ENCODE peak calls at places on chromosomes 4 and X, in seven cellular contexts. X, F, G, N, A, Q and U are unnamed samples.

GRCh38 chrX:25853002-25853479 is 285.1 kb upstream of the MAGEB18 start:
- DNase-seq in X (no peak), F (no peak), G (no peak), N (no peak), A (no peak), Q (no peak), U (no peak)

GRCh38 chrX:110951472-110952269 is 144.3 kb upstream of the PAK3 start:
- DNase-seq in X (no peak), F (no peak), G (no peak), N (no peak), A (no peak), Q (no peak), U (no peak)

GRCh38 chrX:123833387-123833786 is 26.5 kb upstream of the XIAP start:
- DNase-seq in X (no peak), F (no peak), G (peak; percentile 39), N (no peak), A (peak; percentile 60), Q (peak; percentile 68), U (no peak)

GRCh38 chrX:21839334-21840198 is at the start of gene MBTPS2:
- DNase-seq in X (peak; percentile 82), F (peak; percentile 18), G (peak; percentile 91), N (peak; percentile 88), A (peak; percentile 79), Q (peak; percentile 56), U (peak; percentile 79)

GRCh38 chr4:534576-535151 is 35.7 kb downstream of the PIGG start:
- DNase-seq in X (no peak), F (no peak), G (no peak), N (peak; percentile 31), A (no peak), Q (no peak), U (no peak)

GRCh38 chr4:114606240-114606639 is 7.6 kb downstream of the UGT8 start:
- DNase-seq in X (no peak), F (no peak), G (no peak), N (no peak), A (no peak), Q (no peak), U (no peak)

GRCh38 chr4:88291003-88291402 is 6.6 kb upstream of the PPM1K start:
- DNase-seq in X (no peak), F (no peak), G (peak; percentile 14), N (no peak), A (no peak), Q (no peak), U (no peak)

GRCh38 chrX:66399273-66399672 is 235.2 kb downstream of the HEPH start:
- DNase-seq in X (no peak), F (no peak), G (no peak), N (no peak), A (no peak), Q (no peak), U (no peak)

GRCh38 chr4:101419324-101420135 is 72.2 kb upstream of the PPP3CA start:
- DNase-seq in X (no peak), F (no peak), G (peak; percentile 41), N (no peak), A (no peak), Q (no peak), U (no peak)

GRCh38 chr4:152039085-152039484 is 278.3 kb upstream of the GATB start:
- DNase-seq in X (no peak), F (no peak), G (peak; percentile 98), N (no peak), A (no peak), Q (no peak), U (no peak)

GRCh38 chrX:77442728-77443127 is 4.5 kb upstream of the FGF16 start:
- DNase-seq in X (no peak), F (no peak), G (peak; percentile 81), N (no peak), A (no peak), Q (no peak), U (no peak)

GRCh38 chr4:15836362-15836761 is 58.2 kb downstream of the CD38 start:
- DNase-seq in X (no peak), F (no peak), G (no peak), N (no peak), A (no peak), Q (no peak), U (no peak)

GRCh38 chr4:168574581-168575295 is 77.9 kb downstream of the PALLD start:
- DNase-seq in X (no peak), F (no peak), G (peak; percentile 57), N (no peak), A (no peak), Q (no peak), U (no peak)

GRCh38 chr4:69098470-69098869 is 2.2 kb downstream of the UGT2B7 start:
- DNase-seq in X (no peak), F (no peak), G (no peak), N (no peak), A (no peak), Q (no peak), U (no peak)

GRCh38 chr4:144621681-144622080 is 24.3 kb upstream of the HHIP start:
- DNase-seq in X (no peak), F (no peak), G (no peak), N (no peak), A (no peak), Q (no peak), U (no peak)

GRCh38 chr4:120869511-120870278 is 52.8 kb downstream of the PRDM5 start:
- DNase-seq in X (no peak), F (no peak), G (peak; percentile 14), N (no peak), A (no peak), Q (no peak), U (no peak)

GRCh38 chr4:106301393-106302084 is 14.5 kb downstream of the TBCK start:
- DNase-seq in X (no peak), F (no peak), G (peak; percentile 3), N (no peak), A (no peak), Q (no peak), U (no peak)

GRCh38 chr4:3830774-3831528 is 64.8 kb downstream of the ADRA2C start:
- DNase-seq in X (no peak), F (no peak), G (no peak), N (peak; percentile 61), A (no peak), Q (peak; percentile 50), U (no peak)

GRCh38 chr4:41320278-41320677 is 63.5 kb downstream of the UCHL1 start:
- DNase-seq in X (no peak), F (no peak), G (no peak), N (no peak), A (no peak), Q (no peak), U (no peak)

DNA sequence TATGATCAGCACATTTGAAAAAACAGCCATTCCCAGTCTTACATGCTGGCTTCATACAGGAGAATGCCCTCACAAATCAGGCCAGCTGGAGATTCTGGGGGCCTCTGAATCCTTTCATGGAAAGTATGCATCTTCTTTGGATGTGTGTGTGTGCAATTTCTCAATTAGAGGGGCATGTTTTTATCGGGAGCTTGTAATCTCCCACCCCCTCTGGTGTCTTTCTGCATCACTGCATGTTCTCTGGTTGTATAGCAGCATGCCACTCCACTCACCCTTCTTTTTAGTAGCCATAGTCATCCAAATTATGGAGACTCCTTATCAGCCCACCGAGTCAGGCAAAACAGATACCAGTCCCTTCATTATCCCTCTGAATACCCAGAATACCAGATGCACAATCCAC is 282.2 kb upstream of the SLIT2 start:
- DNase-seq in X (no peak), F (no peak), G (no peak), N (no peak), A (no peak), Q (no peak), U (no peak)
- TF ChIP-seq CTCF in X (no peak), F (no peak), G (no peak), N (no peak), A (no peak), Q (no peak), U (no peak)

GRCh38 chr4:66568001-66568400 is 897.7 kb upstream of the EPHA5 start:
- DNase-seq in X (no peak), F (no peak), G (no peak), N (no peak), A (no peak), Q (no peak), U (no peak)

GRCh38 chr4:66567551-66567950 is 897.3 kb upstream of the EPHA5 start:
- DNase-seq in X (no peak), F (no peak), G (no peak), N (no peak), A (no peak), Q (no peak), U (no peak)

GRCh38 chr4:66565796-66566195 is 895.5 kb upstream of the EPHA5 start:
- DNase-seq in X (no peak), F (no peak), G (peak; percentile 11), N (no peak), A (no peak), Q (no peak), U (no peak)

GRCh38 chr4:66562276-66562806 is 892.1 kb upstream of the EPHA5 start:
- DNase-seq in X (no peak), F (no peak), G (no peak), N (no peak), A (no peak), Q (no peak), U (no peak)

DNA sequence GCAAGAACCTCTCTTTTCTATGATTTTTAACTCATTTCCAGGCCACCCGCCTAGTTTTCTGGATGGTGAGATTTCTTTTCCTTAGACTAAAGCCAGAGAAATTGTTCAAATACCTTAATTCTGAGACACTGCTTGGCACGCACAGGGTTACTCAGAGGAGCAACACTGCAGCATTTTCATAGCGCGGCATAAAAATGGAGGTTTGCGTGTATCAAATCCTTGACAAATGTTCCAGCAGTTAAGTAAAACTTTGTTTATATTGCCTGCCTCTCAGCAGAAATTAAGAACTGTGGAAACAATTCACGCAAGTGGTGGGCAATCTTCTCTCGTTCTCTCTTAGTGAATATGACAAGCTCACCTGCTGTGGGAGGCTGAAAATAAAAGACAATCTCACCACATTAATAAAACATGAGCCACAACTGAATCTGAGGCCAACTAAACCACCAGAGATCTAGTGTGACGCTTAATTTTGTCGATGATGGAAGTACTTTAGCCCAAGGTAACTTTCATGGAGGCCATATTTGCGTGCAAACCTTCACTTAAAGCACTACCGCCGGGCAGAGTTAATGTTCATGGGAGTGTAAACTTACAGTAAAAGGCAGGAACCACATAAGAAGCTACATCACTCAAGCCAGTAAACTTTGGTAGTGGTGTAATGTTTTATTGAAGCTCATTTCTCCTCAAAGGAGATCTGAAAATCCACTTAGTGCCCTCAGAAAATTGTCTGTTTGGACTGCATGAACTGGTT is 894.8 kb upstream of the EPHA5 start:
- DNase-seq in X (no peak), F (no peak), G (peak; percentile 73), N (no peak), A (no peak), Q (no peak), U (no peak)
- H3K4me3 ChIP-seq in X (no peak overlapping the region), F (no peak overlapping the region), G (no peak overlapping the region), N (no peak overlapping the region), A (no peak overlapping the region), Q (no peak overlapping the region), U (no peak overlapping the region)

GRCh38 chr4:139711461-139711860 is 45.8 kb downstream of the MGST2 start:
- DNase-seq in X (no peak), F (no peak), G (peak; percentile 54), N (no peak), A (no peak), Q (no peak), U (no peak)
- H3K27ac ChIP-seq in X (no peak overlapping the region), F (no peak overlapping the region), G (no peak overlapping the region), N (no peak overlapping the region), A (no peak overlapping the region), Q (no peak overlapping the region), U (no peak overlapping the region)

DNA sequence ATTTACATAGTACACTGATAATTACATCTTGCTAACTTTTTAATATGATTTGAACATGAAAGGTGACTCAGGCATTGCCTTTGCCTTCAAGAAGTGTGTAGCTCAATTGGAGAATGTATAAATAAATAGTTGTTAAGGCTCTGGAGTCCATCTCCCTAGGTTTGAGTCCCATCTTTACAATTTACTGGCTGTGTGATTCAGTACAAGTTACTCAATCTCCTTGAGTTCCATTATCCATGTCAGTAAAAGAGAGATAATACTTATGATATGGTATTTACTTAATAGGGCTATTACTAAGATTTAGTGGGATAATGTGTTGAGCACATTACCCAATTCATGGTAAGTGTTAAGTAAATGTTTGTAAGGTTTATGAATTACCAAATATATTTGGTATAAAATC is 1.9 kb upstream of the FGG start:
- DNase-seq in X (no peak), F (no peak), G (no peak), N (no peak), A (no peak), Q (no peak), U (no peak)
- TF ChIP-seq CTCF in X (no peak), F (no peak), G (no peak), N (no peak), A (no peak), Q (no peak), U (no peak)